ENCODE peak calls at places on chromosome 5, in seven cellular contexts. X, U, Y, P, C, O and Z are unnamed samples.

GRCh38 chr5:117877731-117878130 is 1110.6 kb downstream of the DTWD2 start:
- DNase-seq in X (no peak), O (no peak), C (no peak), Y (no peak), P (no peak), U (no peak), Z (no peak)

GRCh38 chr5:128537306-128537998 is 593 bp downstream of the FBN2 start:
- DNase-seq in U (no peak), P (no peak), X (no peak), O (peak; percentile 68), Y (peak; percentile 31), C (no peak), Z (no peak)

GRCh38 chr5:122101636-122102285 is 23.7 kb upstream of the LOX start:
- DNase-seq in X (no peak), C (no peak), O (no peak), U (no peak), Y (no peak), P (no peak), Z (no peak)

GRCh38 chr5:151123897-151124751 is 33.5 kb downstream of the ANXA6 start:
- DNase-seq in P (peak; percentile 70), X (no peak), C (peak; percentile 76), Y (peak; percentile 72), U (peak; percentile 85), O (no peak), Z (peak; percentile 70)

GRCh38 chr5:147388171-147388977 is 121.5 kb downstream of the DPYSL3 start:
- DNase-seq in C (no peak), X (no peak), Y (no peak), U (no peak), P (no peak), O (no peak), Z (no peak)

GRCh38 chr5:52181403-52181802 is 606.3 kb upstream of the ITGA1 start:
- DNase-seq in Y (no peak), X (no peak), U (no peak), C (no peak), O (no peak), P (no peak), Z (no peak)

GRCh38 chr5:34563951-34564705 is 92.0 kb upstream of the RAI14 start:
- DNase-seq in P (no peak), U (peak; percentile 49), C (no peak), Y (peak; percentile 14), O (no peak), X (no peak), Z (no peak)

GRCh38 chr5:166961028-166961427 is 1330.4 kb upstream of the WWC1 start:
- DNase-seq in X (no peak), Y (no peak), U (no peak), O (no peak), P (no peak), C (no peak), Z (no peak)

GRCh38 chr5:83721878-83722779 is 1.5 kb upstream of the HAPLN1 start:
- DNase-seq in X (peak; percentile 5), C (no peak), Y (peak; percentile 24), U (peak; percentile 49), P (peak; percentile 83), O (peak; percentile 79), Z (no peak)

GRCh38 chr5:8714197-8714596 is 831.7 kb downstream of the SEMA5A start:
- DNase-seq in Y (no peak), P (no peak), X (no peak), U (no peak), C (no peak), O (no peak), Z (no peak)

GRCh38 chr5:136979131-136979530 is 520.0 kb downstream of the SPOCK1 start:
- DNase-seq in P (no peak), C (no peak), Y (no peak), U (no peak), X (no peak), O (no peak), Z (no peak)

GRCh38 chr5:132198571-132198970 is 29.1 kb downstream of the P4HA2 start:
- DNase-seq in P (no peak), Y (no peak), X (no peak), O (no peak), C (no peak), U (no peak), Z (no peak)

GRCh38 chr5:106127341-106127781 is 1543.4 kb downstream of the EFNA5 start:
- DNase-seq in X (no peak), O (no peak), C (no peak), Y (no peak), P (no peak), U (no peak), Z (no peak)

GRCh38 chr5:51389582-51390463 is 6.6 kb downstream of the ISL1 start:
- DNase-seq in Y (no peak), U (no peak), P (no peak), X (no peak), C (no peak), O (no peak), Z (no peak)

GRCh38 chr5:68214472-68215207 is 916 bp upstream of the PIK3R1 start:
- DNase-seq in Y (no peak), C (no peak), O (no peak), P (no peak), U (no peak), X (no peak), Z (no peak)

GRCh38 chr5:148584103-148584502 is 70.2 kb downstream of the HTR4 start:
- DNase-seq in U (no peak), X (no peak), C (no peak), O (no peak), Y (no peak), P (no peak), Z (no peak)

GRCh38 chr5:172920447-172920849 is 38.8 kb upstream of the RPL26L1 start:
- DNase-seq in P (no peak), U (no peak), X (no peak), C (no peak), Y (peak; percentile 75), O (no peak), Z (no peak)

GRCh38 chr5:67010684-67011409 is 185.8 kb downstream of the CD180 start:
- DNase-seq in O (no peak), Y (peak; percentile 65), C (no peak), P (peak; percentile 21), X (no peak), U (no peak), Z (no peak)

GRCh38 chr5:168305281-168305680 is 13.8 kb downstream of the WWC1 start:
- DNase-seq in O (no peak), P (no peak), X (no peak), Y (no peak), U (no peak), C (no peak), Z (no peak)

GRCh38 chr5:39283231-39283818 is 64.0 kb upstream of the FYB1 start:
- DNase-seq in C (no peak), P (peak; percentile 26), Y (no peak), O (no peak), X (no peak), U (no peak), Z (peak; percentile 70)

DNA sequence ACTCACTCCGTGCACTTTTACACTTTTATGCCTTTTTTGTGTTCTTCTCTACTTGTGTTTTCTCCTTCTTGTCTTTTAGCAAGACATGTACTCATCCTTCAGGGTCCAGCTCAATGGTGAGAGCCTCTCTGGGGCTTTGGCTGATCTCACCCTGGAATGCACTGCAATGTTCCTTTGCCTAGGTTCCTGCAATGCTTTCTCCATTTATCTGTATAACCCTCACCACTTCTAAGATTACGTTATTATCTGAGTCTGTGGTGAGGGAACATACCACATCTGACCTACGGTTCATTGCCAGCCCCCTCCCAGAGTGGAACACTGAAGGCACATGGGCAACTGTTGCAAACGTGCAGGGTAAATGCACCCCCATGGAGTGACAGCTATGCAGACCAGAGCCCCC is 47.3 kb downstream of the KCNIP1 start:
- DNase-seq in X (no peak), O (no peak), C (no peak), P (no peak), Y (no peak), U (no peak), Z (no peak)
- H3K27ac ChIP-seq in X (no peak overlapping the region), O (no peak overlapping the region), C (no peak overlapping the region), P (no peak overlapping the region), Y (no peak overlapping the region), U (no peak overlapping the region), Z (no peak overlapping the region)

DNA sequence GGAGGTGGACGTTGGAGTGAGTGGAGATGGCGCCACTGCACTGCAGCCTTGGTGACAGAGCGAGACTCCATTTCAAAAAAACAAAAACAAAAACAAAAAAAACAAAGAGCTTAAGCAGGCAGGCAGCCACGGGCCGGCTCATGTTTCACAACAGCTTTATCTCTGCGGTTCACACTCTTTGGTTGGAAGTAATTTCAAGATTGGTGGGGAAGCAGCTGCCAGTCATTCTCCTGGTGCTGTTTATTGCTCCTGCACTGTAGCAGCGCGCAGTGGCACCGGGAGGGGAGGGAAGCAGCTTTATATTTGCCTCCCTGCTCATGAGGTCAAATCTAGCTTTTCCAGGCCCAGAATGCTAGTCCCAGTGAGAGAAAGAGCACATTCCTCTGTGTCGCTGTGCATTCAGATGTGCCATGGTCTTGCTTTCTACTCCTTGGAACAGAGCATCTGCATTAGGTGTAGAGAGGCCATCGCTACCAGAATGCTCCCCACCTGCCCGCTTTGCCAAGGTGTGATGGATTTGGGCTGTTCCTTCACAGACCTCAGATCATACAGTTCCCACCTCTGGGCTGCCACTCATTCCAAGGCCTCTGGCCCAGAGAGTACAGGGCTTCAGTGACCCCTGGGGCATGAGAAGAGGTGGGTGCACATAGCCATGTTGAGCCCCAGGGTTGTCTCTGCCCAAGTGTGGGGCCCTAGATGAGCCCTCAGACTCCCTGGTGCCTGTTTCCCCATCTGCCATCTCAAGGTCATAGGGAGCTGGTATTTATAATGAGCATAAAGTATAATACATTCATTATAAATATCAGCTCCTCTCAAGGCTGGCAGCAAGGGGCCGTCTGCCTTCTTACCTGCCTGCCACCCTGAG is 270.4 kb downstream of the MED10 start:
- DNase-seq in P (no peak), Y (no peak), O (no peak), C (no peak), U (no peak), X (no peak), Z (no peak)
- H3K27ac ChIP-seq in P (no peak overlapping the region), Y (no peak overlapping the region), O (no peak overlapping the region), C (no peak overlapping the region), U (no peak overlapping the region), X (no peak overlapping the region), Z (no peak overlapping the region)

GRCh38 chr5:119276976-119277375 is 78.8 kb upstream of the TNFAIP8 start:
- DNase-seq in O (no peak), U (no peak), C (no peak), P (no peak), X (no peak), Y (no peak), Z (no peak)

GRCh38 chr5:119275873-119276214 is 80.0 kb upstream of the TNFAIP8 start:
- DNase-seq in C (no peak), Y (no peak), P (peak; percentile 49), X (no peak), O (no peak), U (no peak), Z (peak; percentile 75)

GRCh38 chr5:119274024-119274766 is 81.6 kb upstream of the TNFAIP8 start:
- DNase-seq in C (no peak), X (no peak), P (peak; percentile 42), O (no peak), U (no peak), Y (no peak), Z (no peak)

GRCh38 chr5:119274767-119275130 is 81.1 kb upstream of the TNFAIP8 start:
- DNase-seq in Y (no peak), X (no peak), O (no peak), C (no peak), U (no peak), P (no peak), Z (no peak)

GRCh38 chr5:119275146-119275872 is 80.5 kb upstream of the TNFAIP8 start:
- DNase-seq in C (no peak), P (no peak), U (no peak), O (no peak), X (no peak), Y (no peak), Z (no peak)
- H3K27ac ChIP-seq in C (no peak overlapping the region), P (peak overlapping the region; percentile 75), U (peak overlapping the region; percentile 97), O (no peak overlapping the region), X (no peak overlapping the region), Y (no peak overlapping the region), Z (peak overlapping the region; percentile 64)

GRCh38 chr5:158811921-158812320 is 287.8 kb downstream of the EBF1 start:
- DNase-seq in U (no peak), X (no peak), Y (no peak), O (no peak), C (no peak), P (no peak), Z (no peak)
- H3K27ac ChIP-seq in U (peak overlapping the region; percentile 44), X (no peak overlapping the region), Y (no peak overlapping the region), O (no peak overlapping the region), C (no peak overlapping the region), P (no peak overlapping the region), Z (no peak overlapping the region)